ENCODE peak calls at places on chromosome 22, in six cellular contexts. X, G, L, Q, Y and E are unnamed samples.

GRCh38 chr22:22098457-22099193 is 116.0 kb upstream of the TOP3B start:
- DNase-seq in G (no peak), X (no peak), Q (no peak), Y (no peak), L (no peak), E (no peak)

GRCh38 chr22:23223566-23224317 is 43.4 kb downstream of the BCR start:
- DNase-seq in Q (no peak), Y (no peak), L (no peak), G (no peak), X (no peak), E (no peak)

GRCh38 chr22:42662114-42663021 is 13.2 kb upstream of the CYB5R3 start:
- DNase-seq in X (peak), Y (peak), L (peak), Q (peak), G (peak), E (peak)

GRCh38 chr22:20573176-20573829 is 65.9 kb downstream of the MED15 start:
- DNase-seq in G (no peak), Q (no peak), Y (no peak), X (no peak), L (no peak), E (no peak)

GRCh38 chr22:32866953-32867352 is 65.4 kb downstream of the TIMP3 start:
- DNase-seq in X (no peak), Q (no peak), G (no peak), Y (no peak), L (no peak), E (no peak)

GRCh38 chr22:41826430-41827383 is 6.2 kb upstream of the SREBF2 start:
- DNase-seq in Y (no peak), G (no peak), Q (no peak), X (no peak), L (no peak), E (no peak)

GRCh38 chr22:26534166-26534855 is 22.0 kb upstream of the TFIP11 start:
- DNase-seq in Y (no peak), L (no peak), G (no peak), Q (no peak), X (no peak), E (no peak)

GRCh38 chr22:30279389-30279788 is 9.9 kb downstream of the CASTOR1 start:
- DNase-seq in Q (no peak), X (no peak), G (no peak), L (no peak), Y (no peak), E (no peak)

GRCh38 chr22:38567531-38568245 is 2.3 kb downstream of the DMC1 start:
- DNase-seq in X (no peak), Y (no peak), Q (no peak), L (no peak), G (no peak), E (no peak)

GRCh38 chr22:39658367-39658766 is 87.8 kb downstream of the CACNA1I start:
- DNase-seq in X (no peak), G (no peak), L (peak), Y (no peak), Q (no peak), E (no peak)

GRCh38 chr22:43482310-43482625 is 70.5 kb downstream of the MPPED1 start:
- DNase-seq in Q (no peak), L (no peak), X (no peak), Y (no peak), G (no peak), E (no peak)

GRCh38 chr22:26674211-26675190 is 17.1 kb downstream of the MIAT start:
- DNase-seq in X (no peak), Q (no peak), L (no peak), Y (no peak), G (no peak), E (no peak)

GRCh38 chr22:46124383-46125144 is 25.8 kb upstream of the PPARA start:
- DNase-seq in G (no peak), Q (no peak), L (no peak), X (no peak), Y (no peak), E (no peak)

GRCh38 chr22:38412435-38413084 is 42.4 kb downstream of the KCNJ4 start:
- DNase-seq in Y (peak), Q (no peak), G (peak), L (peak), X (no peak), E (no peak)

GRCh38 chr22:20503816-20504215 is 3.6 kb upstream of the MED15 start:
- DNase-seq in X (peak), Q (no peak), L (no peak), G (no peak), Y (no peak), E (no peak)

GRCh38 chr22:44391481-44392445 is 79.0 kb upstream of the SHISAL1 start:
- DNase-seq in G (peak), X (peak), L (no peak), Q (no peak), Y (peak), E (no peak)

GRCh38 chr22:41380993-41381328 is 781 bp upstream of the TEF start:
- DNase-seq in Q (no peak), Y (no peak), L (no peak), G (no peak), X (peak), E (no peak)

GRCh38 chr22:34508797-34509196 is 557.2 kb upstream of the ISX start:
- DNase-seq in Y (no peak), X (no peak), Q (no peak), L (no peak), G (no peak), E (no peak)

GRCh38 chr22:36026741-36027140 is 1.9 kb downstream of the RBFOX2 start:
- DNase-seq in Q (peak), L (no peak), G (no peak), Y (no peak), X (peak), E (no peak)

GRCh38 chr22:50731811-50732624 is 6.0 kb upstream of the ACR start:
- DNase-seq in Q (peak), Y (peak), G (peak), L (peak), X (peak), E (no peak)

GRCh38 chr22:22349455-22349836 is 104.9 kb downstream of the VPREB1 start:
- DNase-seq in G (no peak), Y (peak), Q (no peak), X (no peak), L (no peak), E (no peak)

GRCh38 chr22:27240298-27240885 is 561.2 kb downstream of the MN1 start:
- DNase-seq in L (no peak), X (no peak), Q (no peak), Y (no peak), G (no peak), E (no peak)

GRCh38 chr22:50115693-50116092 is 25.9 kb downstream of the MOV10L1 start:
- DNase-seq in Y (no peak), X (peak), Q (no peak), L (no peak), G (no peak), E (no peak)

GRCh38 chr22:36339171-36340065 is 48.3 kb downstream of the MYH9 start:
- DNase-seq in L (no peak), X (no peak), Y (no peak), G (no peak), Q (no peak), E (no peak)

GRCh38 chr22:19120829-19121630 is 1.2 kb downstream of the DGCR2 start:
- DNase-seq in L (no peak), G (no peak), Q (peak), X (peak), Y (peak), E (no peak)

GRCh38 chr22:45190473-45190872 is 26.7 kb downstream of the NUP50 start:
- DNase-seq in Q (no peak), Y (no peak), L (no peak), X (no peak), G (no peak), E (no peak)

GRCh38 chr22:34410111-34410510 is 489.8 kb upstream of the LARGE1 start:
- DNase-seq in Q (no peak), G (no peak), X (no peak), Y (no peak), L (no peak), E (no peak)

GRCh38 chr22:30277547-30278344 is 11.1 kb upstream of the OSM start:
- DNase-seq in Q (no peak), X (peak), L (no peak), G (no peak), Y (no peak), E (no peak)

GRCh38 chr22:19722175-19722914 is 994 bp upstream of the GP1BB start:
- DNase-seq in Y (no peak), Q (no peak), X (no peak), L (no peak), G (no peak), E (no peak)

GRCh38 chr22:45072322-45072903 is 62.6 kb upstream of the PHF21B start:
- DNase-seq in X (peak), Q (no peak), Y (peak), G (no peak), L (no peak), E (no peak)

GRCh38 chr22:17742528-17742902 is 31.8 kb downstream of the BID start:
- DNase-seq in X (peak), Y (peak), Q (peak), L (peak), G (peak), E (peak)

GRCh38 chr22:36927671-36928070 is 14.2 kb downstream of the CSF2RB start:
- DNase-seq in G (no peak), Y (no peak), Q (no peak), L (no peak), X (no peak), E (no peak)

GRCh38 chr22:28344893-28345292 is 334.7 kb downstream of the TTC28 start:
- DNase-seq in G (no peak), X (no peak), Q (no peak), Y (no peak), L (no peak), E (no peak)

GRCh38 chr22:46070215-46070721 is 80.1 kb upstream of the PPARA start:
- DNase-seq in Y (no peak), Q (no peak), X (peak), G (peak), L (no peak), E (no peak)

GRCh38 chr22:42785706-42786499 is 65.2 kb upstream of the A4GALT start:
- DNase-seq in L (no peak), G (no peak), Y (peak), X (no peak), Q (no peak), E (no peak)

GRCh38 chr22:27581688-27582087 is 219.9 kb downstream of the MN1 start:
- DNase-seq in L (no peak), Y (no peak), X (no peak), Q (no peak), G (no peak), E (no peak)